ENCODE peak calls at places on chromosomes 4 and X, in eight cellular contexts. One of them, this sample, is unnamed. For H3K9me3, the result is how much of the 10 kb centered on the place peaks cover.

GRCh38 chr4:133775881-133776280 is 425.7 kb downstream of the PABPC4L start:
- DNase-seq in ovary: no peak
- DNase-seq in thyroid gland: no peak
- DNase-seq in Peyer's patch: no peak
- DNase-seq in HCT116: no peak
- DNase-seq in adrenal gland: no peak
- DNase-seq in breast epithelium: no peak
- DNase-seq in sigmoid colon: no peak
- DNase-seq in this sample: no peak

GRCh38 chrX:72306851-72307645 is 1.3 kb upstream of the CITED1 start:
- DNase-seq in breast epithelium: peak
- DNase-seq in thyroid gland: peak
- DNase-seq in ovary: peak
- DNase-seq in adrenal gland: peak
- DNase-seq in HCT116: peak
- DNase-seq in Peyer's patch: peak
- DNase-seq in sigmoid colon: peak
- DNase-seq in this sample: peak

GRCh38 chrX:109840585-109840984 is 107.5 kb upstream of the ACSL4 start:
- DNase-seq in breast epithelium: peak
- DNase-seq in sigmoid colon: peak
- DNase-seq in adrenal gland: peak
- DNase-seq in HCT116: peak
- DNase-seq in thyroid gland: no peak
- DNase-seq in ovary: no peak
- DNase-seq in Peyer's patch: no peak
- DNase-seq in this sample: peak

GRCh38 chr4:137519406-137519805 is 12.9 kb downstream of the PCDH18 start:
- DNase-seq in thyroid gland: no peak
- DNase-seq in ovary: no peak
- DNase-seq in adrenal gland: no peak
- DNase-seq in sigmoid colon: no peak
- DNase-seq in breast epithelium: no peak
- DNase-seq in Peyer's patch: no peak
- DNase-seq in HCT116: no peak
- DNase-seq in this sample: no peak

GRCh38 chr4:94567811-94568210 is 116.1 kb downstream of the PDLIM5 start:
- DNase-seq in ovary: no peak
- DNase-seq in adrenal gland: no peak
- DNase-seq in sigmoid colon: no peak
- DNase-seq in thyroid gland: no peak
- DNase-seq in HCT116: no peak
- DNase-seq in Peyer's patch: no peak
- DNase-seq in breast epithelium: no peak
- DNase-seq in this sample: no peak

GRCh38 chr4:56671860-56672259 is 9.2 kb downstream of the HOPX start:
- DNase-seq in Peyer's patch: no peak
- DNase-seq in sigmoid colon: no peak
- DNase-seq in breast epithelium: no peak
- DNase-seq in HCT116: no peak
- DNase-seq in adrenal gland: no peak
- DNase-seq in ovary: no peak
- DNase-seq in thyroid gland: no peak
- DNase-seq in this sample: no peak

GRCh38 chrX:48896611-48897011 is 957 bp downstream of the TIMM17B start:
- DNase-seq in thyroid gland: no peak
- DNase-seq in HCT116: no peak
- DNase-seq in sigmoid colon: no peak
- DNase-seq in breast epithelium: no peak
- DNase-seq in adrenal gland: peak
- DNase-seq in Peyer's patch: no peak
- DNase-seq in ovary: no peak
- DNase-seq in this sample: no peak

GRCh38 chr4:188867796-188868195 is 728.6 kb downstream of the TRIML1 start:
- DNase-seq in ovary: no peak
- DNase-seq in thyroid gland: no peak
- DNase-seq in Peyer's patch: no peak
- DNase-seq in HCT116: no peak
- DNase-seq in sigmoid colon: no peak
- DNase-seq in adrenal gland: no peak
- DNase-seq in breast epithelium: no peak
- DNase-seq in this sample: no peak

GRCh38 chr4:108830509-108831244 is 67.8 kb upstream of the ETNPPL start:
- DNase-seq in adrenal gland: no peak
- DNase-seq in thyroid gland: peak
- DNase-seq in Peyer's patch: no peak
- DNase-seq in breast epithelium: no peak
- DNase-seq in sigmoid colon: no peak
- DNase-seq in ovary: no peak
- DNase-seq in HCT116: no peak
- DNase-seq in this sample: peak

GRCh38 chr4:2251795-2252529 is 9.9 kb downstream of the MXD4 start:
- DNase-seq in thyroid gland: peak
- DNase-seq in sigmoid colon: peak
- DNase-seq in Peyer's patch: no peak
- DNase-seq in breast epithelium: no peak
- DNase-seq in adrenal gland: peak
- DNase-seq in ovary: peak
- DNase-seq in HCT116: no peak
- DNase-seq in this sample: no peak

GRCh38 chrX:141142946-141143345 is 34.0 kb downstream of the LDOC1 start:
- DNase-seq in HCT116: no peak
- DNase-seq in ovary: no peak
- DNase-seq in adrenal gland: no peak
- DNase-seq in breast epithelium: no peak
- DNase-seq in sigmoid colon: no peak
- DNase-seq in thyroid gland: no peak
- DNase-seq in Peyer's patch: no peak
- DNase-seq in this sample: no peak

GRCh38 chr4:123352240-123352945 is 44.2 kb upstream of the SPRY1 start:
- DNase-seq in ovary: no peak
- DNase-seq in thyroid gland: peak
- DNase-seq in adrenal gland: no peak
- DNase-seq in Peyer's patch: no peak
- DNase-seq in sigmoid colon: no peak
- DNase-seq in breast epithelium: peak
- DNase-seq in HCT116: no peak
- DNase-seq in this sample: no peak

GRCh38 chrX:75522565-75523411 is at the start of gene ZDHHC15:
- DNase-seq in adrenal gland: peak
- DNase-seq in HCT116: no peak
- DNase-seq in ovary: peak
- DNase-seq in sigmoid colon: peak
- DNase-seq in Peyer's patch: no peak
- DNase-seq in breast epithelium: no peak
- DNase-seq in thyroid gland: peak
- DNase-seq in this sample: peak
- TF ChIP-seq POLR2A in adrenal gland: peak
- TF ChIP-seq POLR2A in HCT116: no peak
- TF ChIP-seq POLR2A in ovary: peak
- TF ChIP-seq POLR2A in sigmoid colon: no peak
- TF ChIP-seq POLR2A in Peyer's patch: no peak
- TF ChIP-seq POLR2A in breast epithelium: no peak
- TF ChIP-seq POLR2A in thyroid gland: peak
- TF ChIP-seq POLR2A in this sample: no peak

DNA sequence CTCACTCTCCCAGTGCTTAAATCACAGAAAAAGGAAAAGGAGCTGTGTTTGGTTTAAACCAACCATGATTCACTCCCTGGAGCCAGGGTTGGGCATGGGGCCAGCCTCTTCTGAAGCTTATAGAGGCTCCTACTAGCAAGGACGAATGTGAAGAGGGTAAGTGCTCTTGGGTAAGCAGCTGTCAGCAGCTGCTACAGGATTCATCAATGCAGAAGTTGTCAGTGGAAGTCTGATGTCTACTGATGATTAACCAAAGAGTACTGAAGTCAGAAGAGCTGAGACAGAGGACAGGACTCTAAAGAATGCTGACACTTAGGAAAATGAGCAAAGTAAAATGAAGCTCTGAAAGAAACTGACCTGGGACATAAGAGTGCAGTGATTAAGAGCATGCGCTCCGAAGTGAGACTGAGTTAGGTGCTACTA is 32.7 kb upstream of the JADE1 start:
- DNase-seq in breast epithelium: no peak
- DNase-seq in thyroid gland: peak
- DNase-seq in adrenal gland: peak
- DNase-seq in sigmoid colon: peak
- DNase-seq in ovary: peak
- DNase-seq in HCT116: no peak
- DNase-seq in Peyer's patch: no peak
- DNase-seq in this sample: peak
- H3K27ac ChIP-seq in breast epithelium: no peak
- H3K27ac ChIP-seq in thyroid gland: peak
- H3K27ac ChIP-seq in adrenal gland: peak
- H3K27ac ChIP-seq in sigmoid colon: no peak
- H3K27ac ChIP-seq in ovary: no peak
- H3K27ac ChIP-seq in HCT116: no peak
- H3K27ac ChIP-seq in Peyer's patch: no peak
- H3K27ac ChIP-seq in this sample: no peak

GRCh38 chr4:11338990-11339782 is 89.5 kb downstream of the HS3ST1 start:
- DNase-seq in ovary: no peak
- DNase-seq in adrenal gland: no peak
- DNase-seq in Peyer's patch: no peak
- DNase-seq in HCT116: no peak
- DNase-seq in thyroid gland: no peak
- DNase-seq in breast epithelium: no peak
- DNase-seq in sigmoid colon: no peak
- DNase-seq in this sample: no peak
- H3K9me3 ChIP-seq in ovary: under half
- H3K9me3 ChIP-seq in adrenal gland: under half
- H3K9me3 ChIP-seq in Peyer's patch: under half
- H3K9me3 ChIP-seq in HCT116: under half
- H3K9me3 ChIP-seq in thyroid gland: under half
- H3K9me3 ChIP-seq in breast epithelium: under half
- H3K9me3 ChIP-seq in sigmoid colon: under half
- H3K9me3 ChIP-seq in this sample: under half

GRCh38 chr4:142404191-142404611 is 441.9 kb downstream of the INPP4B start:
- DNase-seq in adrenal gland: peak
- DNase-seq in thyroid gland: no peak
- DNase-seq in breast epithelium: no peak
- DNase-seq in HCT116: peak
- DNase-seq in ovary: no peak
- DNase-seq in Peyer's patch: no peak
- DNase-seq in sigmoid colon: no peak
- DNase-seq in this sample: peak
- TF ChIP-seq POLR2A in adrenal gland: peak
- TF ChIP-seq POLR2A in thyroid gland: no peak
- TF ChIP-seq POLR2A in breast epithelium: no peak
- TF ChIP-seq POLR2A in HCT116: no peak
- TF ChIP-seq POLR2A in ovary: no peak
- TF ChIP-seq POLR2A in Peyer's patch: no peak
- TF ChIP-seq POLR2A in sigmoid colon: no peak
- TF ChIP-seq POLR2A in this sample: no peak

DNA sequence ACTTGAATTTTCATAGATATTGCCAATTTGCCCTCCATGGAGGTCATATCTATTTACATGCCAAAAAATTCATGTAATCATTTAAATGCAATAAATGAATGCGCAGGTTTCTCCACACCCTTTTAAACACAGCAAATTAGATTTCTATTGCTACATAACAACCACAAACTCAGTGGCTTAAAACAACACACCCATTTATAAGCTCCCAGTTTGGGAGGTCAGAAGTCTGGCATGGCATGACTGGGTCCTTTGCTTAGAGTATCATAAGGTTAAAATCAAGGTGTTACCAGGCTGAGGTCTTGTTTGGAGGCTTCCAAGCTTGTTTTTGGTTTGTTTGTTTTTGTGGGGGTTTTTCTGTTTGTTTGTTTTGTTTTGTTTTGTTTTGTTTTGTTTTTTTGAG is 49.9 kb upstream of the NYX start:
- DNase-seq in thyroid gland: no peak
- DNase-seq in adrenal gland: no peak
- DNase-seq in Peyer's patch: no peak
- DNase-seq in sigmoid colon: no peak
- DNase-seq in ovary: no peak
- DNase-seq in HCT116: no peak
- DNase-seq in breast epithelium: no peak
- DNase-seq in this sample: no peak
- H3K27ac ChIP-seq in thyroid gland: no peak
- H3K27ac ChIP-seq in adrenal gland: no peak
- H3K27ac ChIP-seq in Peyer's patch: no peak
- H3K27ac ChIP-seq in sigmoid colon: no peak
- H3K27ac ChIP-seq in ovary: no peak
- H3K27ac ChIP-seq in HCT116: no peak
- H3K27ac ChIP-seq in breast epithelium: no peak
- H3K27ac ChIP-seq in this sample: no peak

DNA sequence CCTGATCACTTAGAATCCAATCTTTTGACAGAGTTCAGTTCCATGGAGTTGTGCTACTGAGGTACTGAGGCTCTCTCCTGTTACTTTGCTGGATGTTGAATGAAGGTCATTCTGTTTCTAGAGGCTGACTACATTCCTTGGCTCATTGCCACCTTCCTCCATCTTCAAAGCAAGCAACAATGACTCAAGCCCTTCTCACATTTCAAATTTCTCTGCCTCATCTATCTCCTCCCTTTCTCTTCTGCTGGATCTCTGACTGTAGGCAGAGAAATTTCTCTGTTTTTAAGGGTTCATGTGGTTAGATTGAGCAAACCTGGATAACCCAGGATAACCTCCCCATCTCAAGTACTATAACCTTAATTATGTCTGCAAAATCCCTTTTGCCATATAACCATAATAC is 775.4 kb downstream of the STPG2 start:
- DNase-seq in thyroid gland: peak
- DNase-seq in sigmoid colon: no peak
- DNase-seq in adrenal gland: no peak
- DNase-seq in breast epithelium: no peak
- DNase-seq in Peyer's patch: no peak
- DNase-seq in HCT116: peak
- DNase-seq in ovary: no peak
- DNase-seq in this sample: no peak
- H3K9me3 ChIP-seq in thyroid gland: under half
- H3K9me3 ChIP-seq in sigmoid colon: under half
- H3K9me3 ChIP-seq in adrenal gland: under half
- H3K9me3 ChIP-seq in breast epithelium: under half
- H3K9me3 ChIP-seq in Peyer's patch: under half
- H3K9me3 ChIP-seq in HCT116: under half
- H3K9me3 ChIP-seq in ovary: under half
- H3K9me3 ChIP-seq in this sample: under half

This sample was measured in heart left ventricle.